ENCODE peak calls at places on chromosomes 7 and 10, in nine cellular contexts. T is OCI-LY7, M is IMR-90, N is astrocyte of the spinal cord, W is lower lobe of right lung, D is AG04449, K is AG04450, B is PC-3, P is A549. G is an unnamed sample.

GRCh38 chr7:34339061-34339526 is 318.9 kb upstream of the NPSR1 start:
- DNase-seq in T (no peak), M (no peak), N (peak), W (no peak), D (no peak), K (no peak), B (no peak), P (peak), G (peak)

GRCh38 chr7:101370836-101371235 is 8.2 kb downstream of the COL26A1 start:
- DNase-seq in T (no peak), M (no peak), N (no peak), W (no peak), D (no peak), K (no peak), B (no peak), P (no peak), G (no peak)

GRCh38 chr10:73625884-73626753 is 15.2 kb downstream of the MYOZ1 start:
- DNase-seq in T (peak), M (peak), N (peak), W (peak), D (peak), K (peak), B (peak), P (peak), G (peak)

GRCh38 chr7:1665721-1666250 is 4.3 kb upstream of the ELFN1 start:
- DNase-seq in T (no peak), M (peak), N (no peak), W (peak), D (no peak), K (no peak), B (peak), P (peak), G (no peak)

GRCh38 chr7:281637-282036 is 8.3 kb upstream of the FOXL3 start:
- DNase-seq in T (no peak), M (no peak), N (no peak), W (peak), D (no peak), K (no peak), B (no peak), P (no peak), G (no peak)

GRCh38 chr7:77482015-77482414 is 55.1 kb upstream of the PTPN12 start:
- DNase-seq in T (no peak), M (no peak), N (no peak), W (peak), D (no peak), K (no peak), B (peak), P (peak), G (peak)

GRCh38 chr7:21850531-21851285 is 95.0 kb downstream of the CDCA7L start:
- DNase-seq in T (no peak), M (peak), N (peak), W (no peak), D (no peak), K (no peak), B (peak), P (no peak), G (no peak)

GRCh38 chr7:556837-557555 is 37.4 kb upstream of the PDGFA start:
- DNase-seq in T (no peak), M (no peak), N (no peak), W (no peak), D (no peak), K (no peak), B (no peak), P (no peak), G (no peak)

GRCh38 chr7:7969306-7970112 is 913 bp downstream of the GLCCI1 start:
- DNase-seq in T (peak), M (peak), N (peak), W (peak), D (no peak), K (no peak), B (peak), P (peak), G (peak)

GRCh38 chr7:33716581-33717477 is 188.5 kb upstream of the BMPER start:
- DNase-seq in T (peak), M (peak), N (peak), W (no peak), D (no peak), K (no peak), B (peak), P (peak), G (peak)

GRCh38 chr10:52308251-52309031 is 5.6 kb upstream of the DKK1 start:
- DNase-seq in T (peak), M (peak), N (peak), W (peak), D (no peak), K (peak), B (peak), P (peak), G (peak)

GRCh38 chr10:33134011-33134751 is 176.2 kb upstream of the ITGB1 start:
- DNase-seq in T (no peak), M (peak), N (peak), W (peak), D (peak), K (no peak), B (peak), P (peak), G (peak)

GRCh38 chr10:35425596-35425995 is 89.3 kb downstream of the CCNY start:
- DNase-seq in T (no peak), M (peak), N (no peak), W (no peak), D (no peak), K (no peak), B (peak), P (no peak), G (peak)

GRCh38 chr7:18086165-18087030 is 58.8 kb upstream of the PRPS1L1 start:
- DNase-seq in T (no peak), M (no peak), N (no peak), W (peak), D (no peak), K (no peak), B (peak), P (peak), G (no peak)

GRCh38 chr7:18087031-18087686 is 59.5 kb upstream of the PRPS1L1 start:
- DNase-seq in T (no peak), M (no peak), N (no peak), W (peak), D (no peak), K (no peak), B (no peak), P (peak), G (no peak)

GRCh38 chr7:18082169-18082568 is 54.5 kb upstream of the PRPS1L1 start:
- DNase-seq in T (no peak), M (no peak), N (no peak), W (no peak), D (no peak), K (no peak), B (no peak), P (no peak), G (no peak)

DNA sequence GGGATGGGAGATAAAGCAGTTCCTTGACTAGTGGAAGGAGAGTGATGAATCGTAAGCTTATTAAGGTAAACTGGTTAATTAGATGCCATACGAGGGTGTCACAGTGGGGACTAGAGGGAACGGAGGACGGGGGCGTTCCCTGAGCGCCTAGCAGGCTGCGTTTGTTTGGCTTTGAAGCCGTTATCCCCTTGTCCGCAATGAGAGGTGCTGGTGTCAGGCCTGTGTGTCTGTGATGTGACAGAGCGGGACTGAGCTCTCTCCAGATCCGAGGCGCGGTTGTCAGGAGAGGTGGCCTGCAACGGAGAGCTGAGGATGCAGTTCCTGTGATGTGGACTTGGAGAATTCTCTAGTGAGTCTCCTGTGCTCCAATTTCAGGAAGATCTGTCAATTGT is 60.0 kb upstream of the PRPS1L1 start:
- DNase-seq in T (no peak), M (no peak), N (no peak), W (no peak), D (no peak), K (no peak), B (no peak), P (no peak), G (no peak)
- TF ChIP-seq CTCF in T (no peak), M (no peak), N (no peak), W (no peak), D (no peak), K (no peak), B (no peak), P (no peak), G (no peak)

GRCh38 chr10:90993340-90993739 is 72.5 kb upstream of the ANKRD1 start:
- DNase-seq in T (no peak), M (no peak), N (no peak), W (no peak), D (no peak), K (no peak), B (no peak), P (no peak), G (no peak)
- H3K4me3 ChIP-seq in T (no peak), M (no peak), N (no peak), W (no peak), D (no peak), K (no peak), B (no peak), P (no peak), G (no peak)

GRCh38 chr7:122528879-122529481 is 169.9 kb downstream of the RNF133 start:
- DNase-seq in T (peak), M (peak), N (peak), W (no peak), D (no peak), K (no peak), B (peak), P (peak), G (peak)
- TF ChIP-seq CTCF in T (peak), M (peak), N (peak), W (peak), D (no peak), K (peak), B (peak), P (peak), G (peak)

GRCh38 chr7:130486114-130486962 is 5.5 kb upstream of the MEST start:
- DNase-seq in T (peak), M (no peak), N (no peak), W (peak), D (no peak), K (no peak), B (peak), P (peak), G (no peak)

GRCh38 chr7:130488376-130489139 is 3.3 kb upstream of the MEST start:
- DNase-seq in T (no peak), M (no peak), N (no peak), W (no peak), D (no peak), K (no peak), B (no peak), P (no peak), G (no peak)

GRCh38 chr7:130485734-130486113 is 6.2 kb upstream of the MEST start:
- DNase-seq in T (no peak), M (no peak), N (no peak), W (no peak), D (no peak), K (no peak), B (no peak), P (no peak), G (no peak)

GRCh38 chr7:130489140-130489967 is 2.5 kb upstream of the MEST start:
- DNase-seq in T (no peak), M (peak), N (peak), W (no peak), D (peak), K (no peak), B (no peak), P (no peak), G (peak)

GRCh38 chr7:130486963-130487324 is 4.9 kb upstream of the MEST start:
- DNase-seq in T (no peak), M (no peak), N (no peak), W (no peak), D (no peak), K (no peak), B (peak), P (no peak), G (no peak)
- H3K4me3 ChIP-seq in T (peak), M (no peak), N (no peak), W (peak), D (no peak), K (no peak), B (peak), P (peak), G (no peak)

GRCh38 chr7:47988496-47989386 is 9.3 kb upstream of the HUS1 start:
- DNase-seq in T (peak), M (peak), N (peak), W (no peak), D (no peak), K (no peak), B (peak), P (peak), G (no peak)
- TF ChIP-seq CTCF in T (peak), M (peak), N (peak), W (no peak), D (peak), K (peak), B (peak), P (peak), G (peak)

DNA sequence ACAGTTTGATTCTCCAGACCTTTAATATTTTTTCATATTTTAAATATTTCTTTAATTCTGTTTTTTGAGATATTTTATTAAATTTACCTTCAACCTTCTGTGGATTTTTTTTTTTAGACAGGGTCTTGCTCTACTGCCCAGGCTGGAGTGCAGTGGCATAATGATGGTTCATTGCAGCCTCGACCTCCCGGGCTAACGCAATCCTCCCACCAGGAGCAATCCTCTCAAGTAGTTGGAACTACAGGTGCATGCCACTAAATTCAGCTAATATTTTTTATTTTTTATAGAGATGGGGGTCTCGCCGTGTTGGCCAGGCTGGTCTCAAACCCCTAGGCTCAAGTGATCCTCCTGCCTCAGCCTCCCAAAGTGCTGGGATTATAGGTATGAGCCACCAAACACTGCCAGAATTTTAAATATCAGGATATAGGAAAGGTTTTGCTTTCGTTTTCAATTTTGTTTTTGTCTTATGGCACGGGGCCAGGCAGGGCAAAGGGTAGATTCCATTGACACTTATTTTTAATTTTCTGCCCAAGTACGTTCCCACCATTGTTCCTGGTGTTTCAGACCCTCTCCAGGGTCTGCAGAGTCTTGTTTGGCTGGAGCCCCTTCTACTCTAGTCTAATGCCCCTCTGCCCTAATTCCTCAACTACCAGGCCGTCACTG is 1.2 kb downstream of the TACC2 start:
- DNase-seq in T (no peak), M (no peak), N (no peak), W (no peak), D (no peak), K (no peak), B (no peak), P (no peak), G (no peak)
- H3K4me3 ChIP-seq in T (no peak), M (no peak), N (no peak), W (peak), D (no peak), K (no peak), B (no peak), P (no peak), G (no peak)